ENCODE peak calls at places on chromosomes 7 and 10, in four cellular contexts. Q is K562, B is SK-N-SH, R is GM12878. P is an unnamed sample.

GRCh38 chr7:135964791-135965190 is 12.4 kb downstream of the MTPN start:
- DNase-seq in Q (no peak), B (no peak), R (no peak), P (no peak)

GRCh38 chr10:60206735-60207134 is 182.9 kb downstream of the ANK3 start:
- DNase-seq in Q (peak), B (no peak), R (no peak), P (no peak)

GRCh38 chr10:119006451-119007210 is 22.9 kb upstream of the NANOS1 start:
- DNase-seq in Q (peak), B (peak), R (no peak), P (peak)

GRCh38 chr7:75985518-75986146 is 8.8 kb downstream of the TMEM120A start:
- DNase-seq in Q (no peak), B (peak), R (no peak), P (no peak)

GRCh38 chr10:69880301-69881081 is 78.8 kb downstream of the COL13A1 start:
- DNase-seq in Q (no peak), B (no peak), R (no peak), P (no peak)

GRCh38 chr10:68796609-68797008 is 30.7 kb upstream of the STOX1 start:
- DNase-seq in Q (no peak), B (no peak), R (no peak), P (no peak)

GRCh38 chr10:8344756-8345155 is 290.3 kb downstream of the GATA3 start:
- DNase-seq in Q (no peak), B (no peak), R (no peak), P (no peak)

GRCh38 chr7:107614425-107614824 is 34.4 kb downstream of the BCAP29 start:
- DNase-seq in Q (no peak), B (no peak), R (no peak), P (no peak)

GRCh38 chr10:114239117-114239993 is at the start of gene VWA2:
- DNase-seq in Q (no peak), B (no peak), R (no peak), P (peak)

GRCh38 chr10:129550658-129551057 is 83.6 kb downstream of the MGMT start:
- DNase-seq in Q (no peak), B (no peak), R (no peak), P (no peak)

GRCh38 chr10:79380125-79380917 is 33.1 kb downstream of the PPIF start:
- DNase-seq in Q (no peak), B (no peak), R (no peak), P (no peak)

GRCh38 chr10:97519342-97519741 is 20.6 kb downstream of the UBTD1 start:
- DNase-seq in Q (no peak), B (no peak), R (no peak), P (no peak)

GRCh38 chr10:97444212-97444611 is 1.6 kb downstream of the EXOSC1 start:
- DNase-seq in Q (no peak), B (no peak), R (no peak), P (no peak)

GRCh38 chr7:155481764-155482163 is 23.8 kb downstream of the EN2 start:
- DNase-seq in Q (no peak), B (no peak), R (no peak), P (no peak)

GRCh38 chr7:116902811-116903210 is 40.4 kb downstream of the CAPZA2 start:
- DNase-seq in Q (no peak), B (no peak), R (no peak), P (no peak)

GRCh38 chr10:50883624-50884023 is 1.8 kb downstream of the A1CF start:
- DNase-seq in Q (no peak), B (no peak), R (no peak), P (no peak)
- TF ChIP-seq CHD2 in Q (no peak), B (no peak), R (no peak), P (no peak)

GRCh38 chr10:66880826-66881225 is 45.0 kb upstream of the LRRTM3 start:
- DNase-seq in Q (no peak), B (no peak), R (no peak), P (no peak)
- TF ChIP-seq RCOR1 in Q (no peak), B (no peak), R (no peak), P (no peak)

GRCh38 chr10:128137877-128138276 is 11.7 kb upstream of the MKI67 start:
- DNase-seq in Q (no peak), B (no peak), R (no peak), P (no peak)
- TF ChIP-seq CHD2 in Q (no peak), B (no peak), R (no peak), P (no peak)

GRCh38 chr10:127405221-127405620 is 143.9 kb upstream of the NPS start:
- DNase-seq in Q (no peak), B (no peak), R (no peak), P (no peak)
- TF ChIP-seq RCOR1 in Q (no peak), B (no peak), R (no peak), P (no peak)

GRCh38 chr7:50119815-50120637 is 27.0 kb upstream of the ZPBP start:
- DNase-seq in Q (peak), B (peak), R (no peak), P (no peak)
- TF ChIP-seq CHD2 in Q (no peak), B (no peak), R (no peak), P (no peak)

P was measured in A549.